ENCODE peak calls at places on chromosomes 2 and 18, in six cellular contexts. N is GM23248, H is neural progenitor cell, P is HCT116, T is MM.1S, M is GM23338. U is an unnamed sample. For H3K4me1, the result is how much of the 10 kb centered on the place peaks cover.

GRCh38 chr18:79400091-79400590 is 4.4 kb downstream of the NFATC1 start:
- DNase-seq in N (peak), H (peak), P (no peak), T (peak), M (no peak), U (peak)

GRCh38 chr18:68418881-68419280 is 296.0 kb downstream of the TMX3 start:
- DNase-seq in N (peak), H (no peak), P (no peak), T (no peak), M (no peak), U (no peak)

GRCh38 chr18:23142285-23142929 is 7.1 kb downstream of the CABLES1 start:
- DNase-seq in N (peak), H (no peak), P (no peak), T (no peak), M (no peak), U (peak)

GRCh38 chr2:216606551-216607527 is 26.4 kb upstream of the IGFBP2 start:
- DNase-seq in N (no peak), H (peak), P (no peak), T (no peak), M (peak), U (no peak)

GRCh38 chr2:118249531-118249930 is 161.3 kb downstream of the INSIG2 start:
- DNase-seq in N (peak), H (no peak), P (no peak), T (no peak), M (peak), U (peak)

GRCh38 chr2:130873700-130874346 is 37.1 kb downstream of the ARHGEF4 start:
- DNase-seq in N (peak), H (peak), P (peak), T (peak), M (peak), U (peak)

GRCh38 chr2:46073540-46074018 is 223.6 kb upstream of the EPAS1 start:
- DNase-seq in N (peak), H (no peak), P (peak), T (no peak), M (no peak), U (peak)

GRCh38 chr2:143717053-143717452 is 587.8 kb downstream of the ARHGAP15 start:
- DNase-seq in N (peak), H (no peak), P (no peak), T (no peak), M (no peak), U (no peak)

GRCh38 chr2:119483395-119483753 is 40.9 kb downstream of the SCTR start:
- DNase-seq in N (peak), H (no peak), P (no peak), T (no peak), M (no peak), U (no peak)

GRCh38 chr2:232568161-232568560 is 17.7 kb downstream of the EIF4E2 start:
- DNase-seq in N (peak), H (no peak), P (peak), T (no peak), M (no peak), U (peak)

GRCh38 chr18:76494541-76495403 is at the start of gene ZNF516:
- DNase-seq in N (peak), H (peak), P (no peak), T (no peak), M (peak), U (no peak)

GRCh38 chr2:12796617-12797016 is 79.9 kb downstream of the TRIB2 start:
- DNase-seq in N (no peak), H (peak), P (no peak), T (no peak), M (no peak), U (no peak)

GRCh38 chr2:241479026-241479898 is 29.1 kb downstream of the STK25 start:
- DNase-seq in N (no peak), H (no peak), P (no peak), T (no peak), M (no peak), U (no peak)

GRCh38 chr2:205474746-205475145 is 207.6 kb upstream of the NRP2 start:
- DNase-seq in N (peak), H (no peak), P (no peak), T (no peak), M (no peak), U (peak)

GRCh38 chr2:205477016-205477705 is 205.1 kb upstream of the NRP2 start:
- DNase-seq in N (peak), H (no peak), P (no peak), T (no peak), M (no peak), U (peak)

GRCh38 chr2:205471776-205472175 is 210.5 kb upstream of the NRP2 start:
- DNase-seq in N (no peak), H (peak), P (no peak), T (no peak), M (peak), U (no peak)

GRCh38 chr2:205473791-205474190 is 208.5 kb upstream of the NRP2 start:
- DNase-seq in N (no peak), H (no peak), P (no peak), T (no peak), M (no peak), U (no peak)
- H3K4me1 ChIP-seq in N (under half), H (under half), P (under half), T (under half), M (under half), U (under half)

GRCh38 chr2:105730170-105730569 is 14.5 kb upstream of the NCK2 start:
- DNase-seq in N (no peak), H (no peak), P (no peak), T (no peak), M (no peak), U (no peak)

GRCh38 chr2:105732096-105732495 is 12.6 kb upstream of the NCK2 start:
- DNase-seq in N (peak), H (no peak), P (no peak), T (no peak), M (no peak), U (no peak)

GRCh38 chr2:105732955-105733607 is 11.6 kb upstream of the NCK2 start:
- DNase-seq in N (no peak), H (no peak), P (no peak), T (no peak), M (no peak), U (no peak)

GRCh38 chr2:105734762-105735538 is 9.8 kb upstream of the NCK2 start:
- DNase-seq in N (peak), H (no peak), P (no peak), T (peak), M (no peak), U (peak)

DNA sequence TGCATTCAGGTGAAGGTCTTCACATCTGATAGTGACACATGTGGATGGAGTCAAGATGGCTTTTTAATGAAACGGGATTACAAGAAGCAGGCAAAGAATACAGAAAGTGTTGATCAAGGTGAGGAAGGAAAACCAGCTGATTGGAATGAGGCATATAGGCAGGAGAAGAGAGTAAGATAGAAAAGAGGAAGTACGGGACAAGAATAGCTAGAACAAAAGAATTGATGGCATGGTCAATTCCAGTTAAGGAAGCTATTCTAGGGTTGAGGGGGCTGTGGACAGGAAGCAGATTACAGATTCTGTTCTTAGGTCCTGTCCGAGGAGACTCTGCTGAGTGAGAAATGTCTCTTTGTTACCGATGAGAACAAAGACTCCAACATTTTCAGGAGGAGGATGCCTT is 13.2 kb upstream of the NCK2 start:
- DNase-seq in N (no peak), H (no peak), P (no peak), T (no peak), M (no peak), U (no peak)
- TF ChIP-seq EZH2phosphoT487 in N (no peak), H (no peak), P (no peak), T (no peak), M (no peak), U (no peak)

GRCh38 chr2:217846321-217846743 is 156.5 kb downstream of the TNS1 start:
- DNase-seq in N (peak), H (no peak), P (no peak), T (no peak), M (no peak), U (peak)
- H3K4me1 ChIP-seq in N (half or more), H (under half), P (under half), T (under half), M (under half), U (under half)

GRCh38 chr2:192828947-192829346 is 634.2 kb upstream of the TMEFF2 start:
- DNase-seq in N (no peak), H (no peak), P (no peak), T (no peak), M (no peak), U (no peak)
- TF ChIP-seq EZH2phosphoT487 in N (no peak), H (no peak), P (no peak), T (no peak), M (no peak), U (no peak)

GRCh38 chr2:53216805-53217204 is 550.8 kb upstream of the CHAC2 start:
- DNase-seq in N (no peak), H (no peak), P (no peak), T (no peak), M (no peak), U (no peak)
- H3K4me1 ChIP-seq in N (under half), H (under half), P (under half), T (under half), M (under half), U (under half)

GRCh38 chr2:10078704-10079191 is 1.5 kb downstream of the CYS1 start:
- DNase-seq in N (no peak), H (no peak), P (no peak), T (no peak), M (no peak), U (no peak)

GRCh38 chr2:10078001-10078400 is 2.2 kb downstream of the CYS1 start:
- DNase-seq in N (no peak), H (no peak), P (no peak), T (no peak), M (no peak), U (no peak)

GRCh38 chr2:10080536-10081304 is 509 bp upstream of the CYS1 start:
- DNase-seq in N (no peak), H (peak), P (no peak), T (peak), M (peak), U (no peak)

GRCh38 chr2:10079192-10079930 is 850 bp downstream of the CYS1 start:
- DNase-seq in N (peak), H (peak), P (no peak), T (no peak), M (peak), U (peak)

GRCh38 chr2:10079931-10080535 is at the start of gene CYS1:
- DNase-seq in N (peak), H (peak), P (no peak), T (no peak), M (peak), U (no peak)
- TF ChIP-seq EZH2phosphoT487 in N (no peak), H (no peak), P (no peak), T (no peak), M (no peak), U (no peak)

GRCh38 chr2:189163889-189164288 is 15.7 kb downstream of the COL5A2 start:
- DNase-seq in N (peak), H (no peak), P (no peak), T (no peak), M (no peak), U (peak)

GRCh38 chr2:189165656-189166380 is 13.7 kb downstream of the COL5A2 start:
- DNase-seq in N (peak), H (no peak), P (no peak), T (no peak), M (no peak), U (no peak)

GRCh38 chr2:189164732-189165131 is 14.8 kb downstream of the COL5A2 start:
- DNase-seq in N (peak), H (no peak), P (no peak), T (no peak), M (no peak), U (peak)

GRCh38 chr2:189171956-189172609 is 7.5 kb downstream of the COL5A2 start:
- DNase-seq in N (no peak), H (no peak), P (no peak), T (no peak), M (no peak), U (peak)

GRCh38 chr2:189168876-189169499 is 10.6 kb downstream of the COL5A2 start:
- DNase-seq in N (peak), H (no peak), P (no peak), T (no peak), M (no peak), U (no peak)
- H3K4me1 ChIP-seq in N (half or more), H (under half), P (under half), T (under half), M (under half), U (under half)

DNA sequence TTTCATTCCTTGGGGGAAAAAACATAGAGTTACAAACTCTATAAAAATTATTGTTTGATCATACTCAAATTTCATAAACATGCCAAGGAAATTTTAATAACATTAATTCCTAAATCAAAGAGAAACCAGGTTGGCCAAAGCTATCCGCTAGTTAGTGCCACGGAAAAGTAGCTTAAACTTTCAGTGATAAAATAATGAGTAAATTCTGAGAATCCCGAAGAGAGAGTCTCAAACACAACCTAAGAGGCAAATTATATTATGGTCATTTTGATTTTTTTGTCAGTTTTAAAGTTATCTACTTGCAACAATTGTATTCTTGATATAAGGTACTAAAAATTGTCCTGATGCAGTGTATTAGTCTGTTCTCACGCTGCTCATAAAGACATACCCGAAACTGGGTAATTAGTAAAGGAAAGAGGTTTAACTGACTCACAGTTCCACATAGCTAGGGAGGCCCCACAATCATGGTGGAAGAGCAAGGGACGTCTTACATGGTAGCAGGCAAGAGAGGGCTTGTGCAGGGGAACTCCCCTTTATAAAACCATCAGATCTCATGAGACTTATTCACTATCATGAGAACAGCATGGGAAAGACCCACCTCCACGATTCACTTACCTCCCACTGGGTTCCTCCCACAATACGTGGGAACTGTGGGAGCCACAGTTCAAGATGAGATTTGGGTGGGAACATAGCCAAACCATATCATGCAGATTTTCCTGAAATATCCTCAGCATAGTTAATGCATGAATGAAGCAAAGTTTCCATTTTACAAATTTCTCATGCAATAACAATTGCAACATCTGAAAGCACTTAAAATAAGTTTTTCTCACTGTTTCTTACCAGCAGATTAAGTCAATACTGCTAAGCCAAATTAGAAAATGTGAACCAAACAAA is 205.9 kb upstream of the STK17B start:
- DNase-seq in N (peak), H (no peak), P (no peak), T (no peak), M (no peak), U (no peak)
- TF ChIP-seq EZH2phosphoT487 in N (no peak), H (no peak), P (no peak), T (no peak), M (no peak), U (no peak)